ENCODE peak calls at places on chromosomes 7 and 10, in five cellular contexts. One of them, this sample, is unnamed.

GRCh38 chr7:21355406-21355874 is 72.4 kb upstream of the SP4 start:
- DNase-seq in fibroblast of lung: no peak
- DNase-seq in Peyer's patch: no peak
- DNase-seq in PC-9: no peak
- DNase-seq in right atrium auricular region: no peak
- DNase-seq in this sample: no peak

GRCh38 chr7:139133335-139134139 is 24.0 kb upstream of the ZC3HAV1 start:
- DNase-seq in fibroblast of lung: peak; percentile 88
- DNase-seq in Peyer's patch: peak; percentile 85
- DNase-seq in PC-9: peak; percentile 85
- DNase-seq in right atrium auricular region: peak; percentile 88
- DNase-seq in this sample: peak; percentile 91

GRCh38 chr10:27857616-27858015 is 112.0 kb upstream of the MKX start:
- DNase-seq in fibroblast of lung: no peak
- DNase-seq in Peyer's patch: no peak
- DNase-seq in PC-9: no peak
- DNase-seq in right atrium auricular region: no peak
- DNase-seq in this sample: no peak

GRCh38 chr7:111741811-111742240 is 179.5 kb upstream of the IMMP2L start:
- DNase-seq in fibroblast of lung: peak; percentile 63
- DNase-seq in Peyer's patch: no peak
- DNase-seq in PC-9: peak; percentile 44
- DNase-seq in right atrium auricular region: no peak
- DNase-seq in this sample: no peak

GRCh38 chr7:19620470-19620869 is 88.4 kb downstream of the POLR1F start:
- DNase-seq in fibroblast of lung: no peak
- DNase-seq in Peyer's patch: no peak
- DNase-seq in PC-9: no peak
- DNase-seq in right atrium auricular region: no peak
- DNase-seq in this sample: no peak

GRCh38 chr10:118832242-118832651 is 77.5 kb upstream of the CACUL1 start:
- DNase-seq in fibroblast of lung: peak; percentile 15
- DNase-seq in Peyer's patch: no peak
- DNase-seq in PC-9: no peak
- DNase-seq in right atrium auricular region: peak; percentile 81
- DNase-seq in this sample: peak; percentile 69

GRCh38 chr10:48459270-48460147 is 145.4 kb downstream of the ARHGAP22 start:
- DNase-seq in fibroblast of lung: no peak
- DNase-seq in Peyer's patch: peak; percentile 40
- DNase-seq in PC-9: no peak
- DNase-seq in right atrium auricular region: peak; percentile 55
- DNase-seq in this sample: peak; percentile 41

GRCh38 chr7:135321556-135321955 is 87.9 kb downstream of the STRA8 start:
- DNase-seq in fibroblast of lung: peak; percentile 68
- DNase-seq in Peyer's patch: no peak
- DNase-seq in PC-9: no peak
- DNase-seq in right atrium auricular region: peak; percentile 61
- DNase-seq in this sample: no peak

GRCh38 chr7:13742719-13743640 is 246.5 kb downstream of the ETV1 start:
- DNase-seq in fibroblast of lung: peak; percentile 73
- DNase-seq in Peyer's patch: no peak
- DNase-seq in PC-9: peak; percentile 23
- DNase-seq in right atrium auricular region: no peak
- DNase-seq in this sample: no peak

GRCh38 chr10:11450427-11450826 is 161.0 kb downstream of the USP6NL start:
- DNase-seq in fibroblast of lung: no peak
- DNase-seq in Peyer's patch: no peak
- DNase-seq in PC-9: no peak
- DNase-seq in right atrium auricular region: peak; percentile 32
- DNase-seq in this sample: no peak

GRCh38 chr10:11448190-11448544 is 163.3 kb downstream of the USP6NL start:
- DNase-seq in fibroblast of lung: no peak
- DNase-seq in Peyer's patch: no peak
- DNase-seq in PC-9: no peak
- DNase-seq in right atrium auricular region: peak; percentile 26
- DNase-seq in this sample: no peak

GRCh38 chr10:11449761-11450160 is 161.7 kb downstream of the USP6NL start:
- DNase-seq in fibroblast of lung: no peak
- DNase-seq in Peyer's patch: no peak
- DNase-seq in PC-9: no peak
- DNase-seq in right atrium auricular region: no peak
- DNase-seq in this sample: no peak

GRCh38 chr10:11447571-11447970 is 163.9 kb downstream of the USP6NL start:
- DNase-seq in fibroblast of lung: no peak
- DNase-seq in Peyer's patch: no peak
- DNase-seq in PC-9: no peak
- DNase-seq in right atrium auricular region: no peak
- DNase-seq in this sample: no peak

DNA sequence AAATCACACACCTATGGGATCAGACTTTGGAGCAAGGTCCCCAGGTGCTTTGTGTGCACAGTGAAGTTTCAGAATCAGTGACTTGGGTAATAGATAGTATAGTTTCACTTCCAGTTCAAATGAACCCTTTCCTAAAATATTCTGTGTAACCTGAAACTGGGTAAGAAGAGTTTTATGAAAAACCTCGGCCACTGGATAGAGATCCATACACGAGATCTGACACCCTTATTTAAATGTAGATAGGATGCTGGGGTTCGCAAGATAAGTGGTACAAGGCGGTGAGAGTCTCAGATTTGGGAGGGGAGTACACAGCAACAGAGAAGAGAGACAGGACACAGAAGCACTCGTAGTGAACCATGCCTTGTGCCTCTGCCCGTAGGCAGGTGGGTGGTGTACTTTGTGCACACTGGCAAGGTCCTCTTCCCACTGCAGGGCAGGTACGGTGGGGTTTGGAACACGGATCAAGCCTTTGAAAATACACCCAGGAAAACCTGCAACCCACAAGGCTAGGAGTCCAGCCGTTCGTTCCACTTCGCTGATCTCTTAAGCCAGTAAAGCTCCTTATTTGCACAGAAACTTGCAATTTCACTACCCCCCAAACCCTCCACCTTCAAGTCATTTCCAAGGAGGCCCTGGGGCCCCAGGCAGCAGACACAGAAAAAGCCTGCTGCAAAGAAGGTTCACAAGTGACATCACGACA is 162.8 kb downstream of the USP6NL start:
- DNase-seq in fibroblast of lung: no peak
- DNase-seq in Peyer's patch: no peak
- DNase-seq in PC-9: no peak
- DNase-seq in right atrium auricular region: peak; percentile 32
- DNase-seq in this sample: no peak
- H3K4me3 ChIP-seq in fibroblast of lung: no peak overlapping the region
- H3K4me3 ChIP-seq in Peyer's patch: no peak overlapping the region
- H3K4me3 ChIP-seq in PC-9: no peak overlapping the region
- H3K4me3 ChIP-seq in right atrium auricular region: no peak overlapping the region
- H3K4me3 ChIP-seq in this sample: no peak overlapping the region

GRCh38 chr10:99943908-99944307 is 65.8 kb downstream of the DNMBP start:
- DNase-seq in fibroblast of lung: no peak
- DNase-seq in Peyer's patch: no peak
- DNase-seq in PC-9: no peak
- DNase-seq in right atrium auricular region: no peak
- DNase-seq in this sample: no peak

GRCh38 chr10:99941942-99942835 is 67.6 kb downstream of the DNMBP start:
- DNase-seq in fibroblast of lung: peak; percentile 97
- DNase-seq in Peyer's patch: no peak
- DNase-seq in PC-9: no peak
- DNase-seq in right atrium auricular region: no peak
- DNase-seq in this sample: no peak

GRCh38 chr10:99944860-99945259 is 64.9 kb downstream of the DNMBP start:
- DNase-seq in fibroblast of lung: no peak
- DNase-seq in Peyer's patch: no peak
- DNase-seq in PC-9: no peak
- DNase-seq in right atrium auricular region: no peak
- DNase-seq in this sample: no peak

GRCh38 chr10:99945286-99945685 is 64.5 kb downstream of the DNMBP start:
- DNase-seq in fibroblast of lung: peak; percentile 93
- DNase-seq in Peyer's patch: no peak
- DNase-seq in PC-9: no peak
- DNase-seq in right atrium auricular region: peak; percentile 70
- DNase-seq in this sample: no peak
- H3K27ac ChIP-seq in fibroblast of lung: peak overlapping the region; percentile 64
- H3K27ac ChIP-seq in Peyer's patch: no peak overlapping the region
- H3K27ac ChIP-seq in PC-9: no peak overlapping the region
- H3K27ac ChIP-seq in right atrium auricular region: peak overlapping the region; percentile 40
- H3K27ac ChIP-seq in this sample: peak overlapping the region; percentile 32

GRCh38 chr10:5555881-5556280 is 31.1 kb downstream of the CALML3 start:
- DNase-seq in fibroblast of lung: no peak
- DNase-seq in Peyer's patch: no peak
- DNase-seq in PC-9: no peak
- DNase-seq in right atrium auricular region: no peak
- DNase-seq in this sample: no peak
- TF ChIP-seq CTCF in fibroblast of lung: no peak
- TF ChIP-seq CTCF in Peyer's patch: no peak
- TF ChIP-seq CTCF in PC-9: no peak
- TF ChIP-seq CTCF in right atrium auricular region: no peak
- TF ChIP-seq CTCF in this sample: no peak

GRCh38 chr10:87092356-87092860 is 2.2 kb downstream of the GLUD1 start:
- DNase-seq in fibroblast of lung: peak; percentile 42
- DNase-seq in Peyer's patch: no peak
- DNase-seq in PC-9: no peak
- DNase-seq in right atrium auricular region: no peak
- DNase-seq in this sample: no peak
- H3K4me3 ChIP-seq in fibroblast of lung: peak overlapping the region; percentile 86
- H3K4me3 ChIP-seq in Peyer's patch: peak overlapping the region; percentile 74
- H3K4me3 ChIP-seq in PC-9: peak overlapping the region; percentile 58
- H3K4me3 ChIP-seq in right atrium auricular region: peak overlapping the region; percentile 79
- H3K4me3 ChIP-seq in this sample: peak overlapping the region; percentile 77

DNA sequence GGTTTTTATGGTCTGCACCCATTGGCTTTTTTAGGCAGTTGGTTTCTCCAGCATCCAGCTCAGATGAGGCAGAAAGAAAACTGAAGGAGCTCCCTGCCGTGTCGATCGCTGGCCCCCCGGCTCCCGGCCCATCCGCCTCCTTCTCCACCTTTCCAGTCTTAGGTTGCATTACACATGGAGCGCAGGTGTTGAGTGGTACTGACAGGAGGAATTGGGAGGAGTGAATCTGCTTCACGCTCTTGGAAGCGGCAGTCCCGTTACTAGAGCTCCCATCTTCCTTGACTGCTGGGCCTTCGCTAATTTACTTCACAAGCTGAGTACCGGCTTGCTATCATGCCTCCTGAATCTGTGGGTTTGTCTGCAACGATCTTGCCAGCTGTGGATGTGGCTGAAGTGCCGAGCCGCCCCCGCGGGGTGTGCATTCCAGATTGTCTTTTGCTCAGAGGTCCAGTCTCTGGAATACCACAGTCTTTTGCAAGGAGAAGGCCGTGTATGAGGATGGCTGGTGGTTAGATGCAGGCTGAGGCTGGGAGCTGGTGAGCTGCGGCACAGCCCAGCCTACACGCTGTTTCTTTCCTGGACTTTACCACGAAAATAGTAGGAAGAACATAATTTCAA is 17.1 kb downstream of the IQCE start:
- DNase-seq in fibroblast of lung: peak; percentile 88
- DNase-seq in Peyer's patch: no peak
- DNase-seq in PC-9: no peak
- DNase-seq in right atrium auricular region: no peak
- DNase-seq in this sample: no peak
- H3K27ac ChIP-seq in fibroblast of lung: no peak overlapping the region
- H3K27ac ChIP-seq in Peyer's patch: no peak overlapping the region
- H3K27ac ChIP-seq in PC-9: no peak overlapping the region
- H3K27ac ChIP-seq in right atrium auricular region: no peak overlapping the region
- H3K27ac ChIP-seq in this sample: no peak overlapping the region

GRCh38 chr7:8443871-8444756 is 10.7 kb downstream of the NXPH1 start:
- DNase-seq in fibroblast of lung: no peak
- DNase-seq in Peyer's patch: no peak
- DNase-seq in PC-9: no peak
- DNase-seq in right atrium auricular region: no peak
- DNase-seq in this sample: no peak
- TF ChIP-seq CTCF in fibroblast of lung: peak; percentile 10
- TF ChIP-seq CTCF in Peyer's patch: no peak
- TF ChIP-seq CTCF in PC-9: no peak
- TF ChIP-seq CTCF in right atrium auricular region: no peak
- TF ChIP-seq CTCF in this sample: no peak

GRCh38 chr7:8168336-8168735 is 93.6 kb downstream of the ICA1 start:
- DNase-seq in fibroblast of lung: no peak
- DNase-seq in Peyer's patch: no peak
- DNase-seq in PC-9: no peak
- DNase-seq in right atrium auricular region: no peak
- DNase-seq in this sample: no peak

GRCh38 chr7:8177109-8177933 is 84.6 kb downstream of the ICA1 start:
- DNase-seq in fibroblast of lung: no peak
- DNase-seq in Peyer's patch: no peak
- DNase-seq in PC-9: no peak
- DNase-seq in right atrium auricular region: no peak
- DNase-seq in this sample: no peak

GRCh38 chr7:8176370-8177081 is 85.4 kb downstream of the ICA1 start:
- DNase-seq in fibroblast of lung: no peak
- DNase-seq in Peyer's patch: no peak
- DNase-seq in PC-9: no peak
- DNase-seq in right atrium auricular region: no peak
- DNase-seq in this sample: no peak

GRCh38 chr7:8175929-8176369 is 86.0 kb downstream of the ICA1 start:
- DNase-seq in fibroblast of lung: no peak
- DNase-seq in Peyer's patch: no peak
- DNase-seq in PC-9: no peak
- DNase-seq in right atrium auricular region: no peak
- DNase-seq in this sample: no peak

DNA sequence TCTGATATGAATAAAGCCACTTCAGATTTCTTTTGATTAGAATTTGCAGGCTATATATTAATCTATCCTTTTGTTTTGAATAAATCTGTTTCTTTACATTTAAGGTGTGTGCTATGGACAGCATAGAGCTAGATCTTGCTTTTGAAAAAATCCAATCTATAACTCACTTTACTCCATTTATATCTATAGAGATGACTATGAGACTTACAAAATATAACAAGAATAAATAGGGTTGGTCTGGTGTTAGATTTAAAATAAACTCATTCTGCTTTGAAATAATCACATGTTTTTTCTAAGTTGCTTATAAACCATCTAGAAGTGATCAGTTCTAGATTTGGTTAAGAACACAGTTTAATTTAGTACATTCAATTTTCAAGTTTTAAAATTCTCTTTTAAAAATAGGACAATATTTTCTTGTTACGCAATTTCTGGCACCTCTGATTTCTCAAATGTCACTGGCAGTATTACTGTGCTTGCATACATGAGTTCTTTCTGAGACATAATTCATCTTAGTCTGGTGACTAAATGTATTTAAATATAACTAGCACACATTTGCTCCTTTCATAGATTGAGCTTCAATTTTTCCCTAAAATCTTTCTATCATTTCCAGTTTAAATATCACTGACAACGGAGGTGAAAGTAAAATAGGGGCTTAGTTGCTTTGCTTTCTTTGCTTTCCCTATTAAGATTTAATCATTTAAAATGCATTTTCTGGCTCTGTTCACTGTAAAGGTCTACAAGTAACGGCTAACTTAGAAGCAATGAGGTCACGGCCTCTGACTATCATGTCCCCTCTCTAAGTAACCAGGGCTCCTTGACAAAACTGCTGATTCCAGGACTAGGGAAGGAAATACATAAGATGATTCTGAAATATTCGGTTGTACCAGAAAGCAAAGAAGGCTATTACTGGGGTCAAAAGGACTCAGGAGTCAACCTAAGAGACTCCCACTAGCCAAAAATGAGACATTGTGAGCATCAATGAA is 89.3 kb downstream of the ICA1 start:
- DNase-seq in fibroblast of lung: no peak
- DNase-seq in Peyer's patch: no peak
- DNase-seq in PC-9: no peak
- DNase-seq in right atrium auricular region: no peak
- DNase-seq in this sample: no peak
- H3K4me3 ChIP-seq in fibroblast of lung: no peak overlapping the region
- H3K4me3 ChIP-seq in Peyer's patch: no peak overlapping the region
- H3K4me3 ChIP-seq in PC-9: no peak overlapping the region
- H3K4me3 ChIP-seq in right atrium auricular region: no peak overlapping the region
- H3K4me3 ChIP-seq in this sample: peak overlapping the region; percentile 41

This sample was measured in psoas muscle.